ENCODE peak calls at places on chromosome 3, in nine cellular contexts. B is progenitor cell of endocrine pancreas, M is ovary, L is GM12865, O is H9, F is AG10803, Z is colonic mucosa, S is cardiac muscle cell, Y is GM20000. N is an unnamed sample.

GRCh38 chr3:98601180-98601579 is 7.8 kb upstream of the CPOX start:
- DNase-seq in M (no peak), O (no peak), L (no peak), Z (no peak), Y (no peak), S (no peak), F (no peak), B (no peak), N (no peak)

GRCh38 chr3:140128217-140129137 is 193.5 kb downstream of the CLSTN2 start:
- DNase-seq in Z (peak; percentile 20), F (peak; percentile 28), S (peak; percentile 8), Y (peak; percentile 49), B (peak; percentile 17), M (no peak), L (peak; percentile 52), O (peak; percentile 79), N (peak; percentile 13)

GRCh38 chr3:14298442-14298841 is 104.0 kb upstream of the SLC6A6 start:
- DNase-seq in F (no peak), M (no peak), Y (no peak), B (no peak), Z (no peak), S (no peak), O (no peak), L (no peak), N (no peak)

GRCh38 chr3:71881041-71881440 is 96.1 kb upstream of the PROK2 start:
- DNase-seq in Y (no peak), S (no peak), F (no peak), B (no peak), O (no peak), M (no peak), L (no peak), Z (peak; percentile 34), N (no peak)

GRCh38 chr3:81726132-81726531 is 35.3 kb downstream of the GBE1 start:
- DNase-seq in Z (no peak), O (no peak), F (peak; percentile 70), Y (no peak), B (no peak), M (no peak), L (peak; percentile 26), S (peak; percentile 33), N (no peak)

GRCh38 chr3:48474619-48475018 is 28.1 kb downstream of the ATRIP start:
- DNase-seq in L (no peak), Y (no peak), B (no peak), S (no peak), M (no peak), O (peak; percentile 97), Z (no peak), F (no peak), N (no peak)

GRCh38 chr3:75192065-75192658 is 472.0 kb upstream of the FRG2C start:
- DNase-seq in M (no peak), Y (peak; percentile 39), O (peak; percentile 60), Z (peak; percentile 51), S (peak; percentile 50), B (peak; percentile 14), L (peak; percentile 63), F (peak; percentile 42), N (peak; percentile 11)

GRCh38 chr3:113035387-113035982 is 44.7 kb downstream of the GTPBP8 start:
- DNase-seq in F (peak; percentile 69), Y (peak; percentile 75), B (peak; percentile 16), L (peak; percentile 66), O (peak; percentile 53), S (peak; percentile 74), M (no peak), Z (peak; percentile 51), N (peak; percentile 58)

GRCh38 chr3:62496509-62496908 is 123.2 kb upstream of the FEZF2 start:
- DNase-seq in B (no peak), F (no peak), M (no peak), S (no peak), L (no peak), Y (no peak), Z (no peak), O (no peak), N (no peak)

GRCh38 chr3:26621176-26621575 is 1.4 kb upstream of the LRRC3B start:
- DNase-seq in L (no peak), F (no peak), O (no peak), M (no peak), Y (no peak), B (no peak), Z (no peak), S (no peak), N (no peak)

GRCh38 chr3:160837394-160837975 is 81.5 kb downstream of the PPM1L start:
- DNase-seq in Z (peak; percentile 25), M (no peak), F (no peak), Y (peak; percentile 9), L (peak; percentile 11), S (no peak), O (no peak), B (no peak), N (no peak)

GRCh38 chr3:40719660-40720287 is 195.0 kb downstream of the ZNF621 start:
- DNase-seq in B (no peak), Z (no peak), M (no peak), S (peak; percentile 15), Y (no peak), F (no peak), L (peak; percentile 9), O (peak; percentile 30), N (no peak)
- TF ChIP-seq CTCF in B (peak; percentile 29), Z (peak; percentile 27), M (no peak), S (no peak), Y (no peak), F (no peak), L (no peak), O (peak; percentile 64), N (no peak)

GRCh38 chr3:125587039-125587664 is 8.1 kb downstream of the OSBPL11 start:
- DNase-seq in L (no peak), B (no peak), F (no peak), Y (no peak), M (no peak), S (peak; percentile 44), O (no peak), Z (no peak), N (no peak)

GRCh38 chr3:125585595-125586223 is 9.6 kb downstream of the OSBPL11 start:
- DNase-seq in F (peak; percentile 75), B (peak; percentile 40), Z (peak; percentile 63), Y (peak; percentile 49), O (peak; percentile 61), M (peak; percentile 66), L (peak; percentile 62), S (peak; percentile 88), N (peak; percentile 49)

GRCh38 chr3:125582707-125583106 is 12.6 kb downstream of the OSBPL11 start:
- DNase-seq in S (peak; percentile 18), L (peak; percentile 18), O (no peak), F (no peak), M (no peak), B (no peak), Z (no peak), Y (peak; percentile 15), N (peak; percentile 32)
- TF ChIP-seq CTCF in S (no peak), L (peak; percentile 3), O (no peak), F (no peak), M (no peak), B (peak; percentile 32), Z (no peak), Y (no peak), N (peak; percentile 25)

GRCh38 chr3:189258261-189258660 is 86.5 kb downstream of the TPRG1 start:
- DNase-seq in O (peak; percentile 52), F (no peak), M (no peak), Y (no peak), L (no peak), Z (no peak), S (no peak), B (no peak), N (no peak)
- TF ChIP-seq CTCF in O (peak; percentile 43), F (no peak), M (no peak), Y (no peak), L (no peak), Z (no peak), S (no peak), B (no peak), N (no peak)

DNA sequence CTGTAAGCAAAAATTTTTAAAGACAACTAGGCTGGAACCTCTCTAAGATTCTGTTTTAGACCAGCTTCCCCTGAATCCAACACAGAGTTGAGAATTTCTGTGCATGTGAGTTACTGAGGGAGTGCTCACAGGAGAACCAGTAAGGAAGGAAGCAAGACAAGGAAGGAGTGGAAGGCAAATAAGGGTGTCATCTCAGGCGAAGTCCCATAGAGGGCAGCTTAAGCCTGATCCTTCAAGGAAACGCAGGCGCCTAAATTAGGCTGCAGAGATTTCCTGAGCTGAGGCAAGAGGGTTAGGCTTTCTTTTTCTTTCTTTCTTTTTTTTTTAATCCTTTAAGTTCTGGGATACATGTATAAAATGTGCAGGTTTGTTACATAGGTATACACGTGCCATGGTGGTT is 36.2 kb upstream of the COL6A6 start:
- DNase-seq in Y (no peak), L (peak; percentile 18), B (no peak), F (peak; percentile 56), M (peak; percentile 31), Z (no peak), O (peak; percentile 61), S (peak; percentile 82), N (no peak)
- TF ChIP-seq CTCF in Y (no peak), L (peak; percentile 15), B (peak; percentile 46), F (peak; percentile 64), M (no peak), Z (no peak), O (peak; percentile 72), S (peak; percentile 66), N (no peak)

GRCh38 chr3:53269888-53270880 is 14.4 kb upstream of the TKT start:
- DNase-seq in L (peak; percentile 34), B (peak; percentile 45), Z (peak; percentile 75), M (peak; percentile 73), Y (no peak), S (peak; percentile 96), F (peak; percentile 99), O (peak; percentile 95), N (no peak)
- TF ChIP-seq CTCF in L (no peak), B (no peak), Z (no peak), M (no peak), Y (no peak), S (peak; percentile 6), F (no peak), O (no peak), N (no peak)

GRCh38 chr3:23594897-23595670 is 210.7 kb upstream of the UBE2E1 start:
- DNase-seq in F (peak; percentile 62), B (no peak), Z (no peak), M (no peak), O (no peak), L (no peak), Y (no peak), S (peak; percentile 52), N (no peak)
- TF ChIP-seq CTCF in F (no peak), B (no peak), Z (no peak), M (no peak), O (no peak), L (no peak), Y (no peak), S (no peak), N (no peak)

GRCh38 chr3:101998256-101998926 is 149.1 kb downstream of the NFKBIZ start:
- DNase-seq in Z (no peak), M (no peak), F (peak; percentile 12), B (no peak), Y (no peak), L (no peak), S (peak; percentile 5), O (no peak), N (no peak)
- TF ChIP-seq CTCF in Z (no peak), M (no peak), F (no peak), B (no peak), Y (no peak), L (peak; percentile 4), S (no peak), O (no peak), N (no peak)

GRCh38 chr3:182837855-182838454 is 44.7 kb downstream of the ATP11B start:
- DNase-seq in Z (no peak), M (no peak), B (no peak), Y (no peak), O (no peak), L (peak; percentile 18), F (peak; percentile 50), S (peak; percentile 55), N (no peak)
- TF ChIP-seq CTCF in Z (peak; percentile 27), M (no peak), B (peak; percentile 63), Y (no peak), O (peak; percentile 70), L (peak; percentile 12), F (peak; percentile 54), S (peak; percentile 42), N (no peak)